ENCODE peak calls at places on chromosomes 4 and X, in five cellular contexts. One of them, this sample, is unnamed. For H3K4me1, the result is how much of the 10 kb centered on the place peaks cover.

GRCh38 chr4:138951764-138952163 is 63.8 kb upstream of the NOCT start:
- DNase-seq in H1: peak
- DNase-seq in lung: no peak
- DNase-seq in fibroblast of lung: no peak
- DNase-seq in upper lobe of left lung: no peak
- DNase-seq in this sample: no peak

GRCh38 chrX:132714913-132715312 is 226.1 kb upstream of the MBNL3 start:
- DNase-seq in lung: no peak
- DNase-seq in H1: no peak
- DNase-seq in upper lobe of left lung: no peak
- DNase-seq in fibroblast of lung: no peak
- DNase-seq in this sample: no peak

GRCh38 chrX:150506020-150506419 is 62.4 kb upstream of the MTM1 start:
- DNase-seq in lung: no peak
- DNase-seq in fibroblast of lung: no peak
- DNase-seq in H1: no peak
- DNase-seq in upper lobe of left lung: no peak
- DNase-seq in this sample: no peak

GRCh38 chr4:97432551-97432950 is 710.7 kb downstream of the STPG2 start:
- DNase-seq in H1: no peak
- DNase-seq in upper lobe of left lung: no peak
- DNase-seq in lung: no peak
- DNase-seq in fibroblast of lung: no peak
- DNase-seq in this sample: no peak

GRCh38 chr4:77481856-77482255 is 123.8 kb upstream of the CXCL13 start:
- DNase-seq in lung: no peak
- DNase-seq in H1: no peak
- DNase-seq in fibroblast of lung: peak
- DNase-seq in upper lobe of left lung: no peak
- DNase-seq in this sample: no peak

GRCh38 chr4:115629270-115629669 is 515.9 kb upstream of the NDST4 start:
- DNase-seq in H1: no peak
- DNase-seq in upper lobe of left lung: no peak
- DNase-seq in fibroblast of lung: no peak
- DNase-seq in lung: no peak
- DNase-seq in this sample: no peak

GRCh38 chr4:26400140-26400539 is 79.3 kb downstream of the RBPJ start:
- DNase-seq in lung: no peak
- DNase-seq in upper lobe of left lung: no peak
- DNase-seq in H1: no peak
- DNase-seq in fibroblast of lung: no peak
- DNase-seq in this sample: no peak

GRCh38 chrX:86149089-86149488 is 838 bp downstream of the DACH2 start:
- DNase-seq in lung: no peak
- DNase-seq in fibroblast of lung: no peak
- DNase-seq in upper lobe of left lung: no peak
- DNase-seq in H1: no peak
- DNase-seq in this sample: no peak

GRCh38 chr4:119209077-119209476 is 3.4 kb upstream of the USP53 start:
- DNase-seq in H1: no peak
- DNase-seq in upper lobe of left lung: no peak
- DNase-seq in lung: no peak
- DNase-seq in fibroblast of lung: peak
- DNase-seq in this sample: no peak

GRCh38 chr4:14180983-14181601 is 553.6 kb upstream of the BOD1L1 start:
- DNase-seq in lung: no peak
- DNase-seq in fibroblast of lung: peak
- DNase-seq in H1: no peak
- DNase-seq in upper lobe of left lung: no peak
- DNase-seq in this sample: no peak

GRCh38 chr4:140080883-140081282 is 73.1 kb downstream of the MAML3 start:
- DNase-seq in lung: no peak
- DNase-seq in upper lobe of left lung: no peak
- DNase-seq in fibroblast of lung: peak
- DNase-seq in H1: no peak
- DNase-seq in this sample: no peak

GRCh38 chr4:18390655-18391369 is 369.3 kb upstream of the LCORL start:
- DNase-seq in upper lobe of left lung: no peak
- DNase-seq in H1: no peak
- DNase-seq in lung: no peak
- DNase-seq in fibroblast of lung: peak
- DNase-seq in this sample: no peak

GRCh38 chr4:108350332-108350731 is 181.6 kb upstream of the LEF1 start:
- DNase-seq in lung: no peak
- DNase-seq in H1: no peak
- DNase-seq in fibroblast of lung: no peak
- DNase-seq in upper lobe of left lung: peak
- DNase-seq in this sample: no peak

GRCh38 chr4:122857160-122857559 is 30.5 kb downstream of the FGF2 start:
- DNase-seq in fibroblast of lung: no peak
- DNase-seq in lung: no peak
- DNase-seq in upper lobe of left lung: no peak
- DNase-seq in H1: no peak
- DNase-seq in this sample: no peak

GRCh38 chr4:165489786-165490185 is 111.0 kb downstream of the CPE start:
- DNase-seq in H1: no peak
- DNase-seq in upper lobe of left lung: no peak
- DNase-seq in fibroblast of lung: peak
- DNase-seq in lung: no peak
- DNase-seq in this sample: no peak

GRCh38 chr4:77821775-77822174 is 2.6 kb upstream of the CNOT6L start:
- DNase-seq in H1: no peak
- DNase-seq in lung: no peak
- DNase-seq in upper lobe of left lung: no peak
- DNase-seq in fibroblast of lung: no peak
- DNase-seq in this sample: peak

GRCh38 chr4:22440999-22441398 is 74.9 kb downstream of the ADGRA3 start:
- DNase-seq in lung: no peak
- DNase-seq in upper lobe of left lung: no peak
- DNase-seq in H1: no peak
- DNase-seq in fibroblast of lung: no peak
- DNase-seq in this sample: no peak

GRCh38 chrX:2489446-2490445 is 11.0 kb downstream of the DHRSX start:
- DNase-seq in fibroblast of lung: no peak
- DNase-seq in lung: no peak
- DNase-seq in H1: no peak
- DNase-seq in upper lobe of left lung: peak
- DNase-seq in this sample: peak

GRCh38 chr4:5926601-5927000 is 33.7 kb upstream of the CRMP1 start:
- DNase-seq in fibroblast of lung: no peak
- DNase-seq in H1: no peak
- DNase-seq in upper lobe of left lung: no peak
- DNase-seq in lung: no peak
- DNase-seq in this sample: no peak

GRCh38 chr4:126038492-126039236 is 723.9 kb downstream of the FAT4 start:
- DNase-seq in lung: no peak
- DNase-seq in H1: no peak
- DNase-seq in fibroblast of lung: peak
- DNase-seq in upper lobe of left lung: no peak
- DNase-seq in this sample: no peak

GRCh38 chr4:182560358-182560757 is 317.2 kb downstream of the TENM3 start:
- DNase-seq in lung: no peak
- DNase-seq in fibroblast of lung: peak
- DNase-seq in H1: peak
- DNase-seq in upper lobe of left lung: no peak
- DNase-seq in this sample: no peak

GRCh38 chr4:15142201-15142600 is 139.9 kb downstream of the CPEB2 start:
- DNase-seq in upper lobe of left lung: no peak
- DNase-seq in H1: no peak
- DNase-seq in fibroblast of lung: no peak
- DNase-seq in lung: no peak
- DNase-seq in this sample: no peak

GRCh38 chr4:146134761-146135160 is 40.8 kb upstream of the LSM6 start:
- DNase-seq in fibroblast of lung: peak
- DNase-seq in upper lobe of left lung: no peak
- DNase-seq in lung: no peak
- DNase-seq in H1: no peak
- DNase-seq in this sample: no peak
- H3K27ac ChIP-seq in fibroblast of lung: no peak
- H3K27ac ChIP-seq in upper lobe of left lung: no peak
- H3K27ac ChIP-seq in lung: no peak
- H3K27ac ChIP-seq in H1: no peak
- H3K27ac ChIP-seq in this sample: no peak

GRCh38 chrX:17606211-17606610 is 131.1 kb upstream of the SCML1 start:
- DNase-seq in H1: no peak
- DNase-seq in upper lobe of left lung: no peak
- DNase-seq in fibroblast of lung: peak
- DNase-seq in lung: no peak
- DNase-seq in this sample: no peak
- H3K4me1 ChIP-seq in H1: under half
- H3K4me1 ChIP-seq in upper lobe of left lung: under half
- H3K4me1 ChIP-seq in fibroblast of lung: under half
- H3K4me1 ChIP-seq in lung: under half
- H3K4me1 ChIP-seq in this sample: under half

GRCh38 chr4:169906821-169907220 is 119.4 kb downstream of the MFAP3L start:
- DNase-seq in fibroblast of lung: no peak
- DNase-seq in upper lobe of left lung: no peak
- DNase-seq in lung: no peak
- DNase-seq in H1: no peak
- DNase-seq in this sample: no peak

GRCh38 chr4:169907705-169908104 is 118.5 kb downstream of the MFAP3L start:
- DNase-seq in lung: no peak
- DNase-seq in H1: no peak
- DNase-seq in fibroblast of lung: no peak
- DNase-seq in upper lobe of left lung: no peak
- DNase-seq in this sample: no peak

GRCh38 chr4:169909479-169909878 is 116.7 kb downstream of the MFAP3L start:
- DNase-seq in lung: no peak
- DNase-seq in H1: no peak
- DNase-seq in fibroblast of lung: no peak
- DNase-seq in upper lobe of left lung: no peak
- DNase-seq in this sample: no peak

GRCh38 chr4:169912996-169913395 is 113.2 kb downstream of the MFAP3L start:
- DNase-seq in lung: no peak
- DNase-seq in upper lobe of left lung: no peak
- DNase-seq in H1: no peak
- DNase-seq in fibroblast of lung: no peak
- DNase-seq in this sample: no peak

GRCh38 chr4:169909897-169910296 is 116.3 kb downstream of the MFAP3L start:
- DNase-seq in lung: no peak
- DNase-seq in fibroblast of lung: no peak
- DNase-seq in H1: no peak
- DNase-seq in upper lobe of left lung: no peak
- DNase-seq in this sample: no peak
- TF ChIP-seq CTCF in lung: no peak
- TF ChIP-seq CTCF in fibroblast of lung: no peak
- TF ChIP-seq CTCF in H1: no peak
- TF ChIP-seq CTCF in upper lobe of left lung: no peak
- TF ChIP-seq CTCF in this sample: no peak

DNA sequence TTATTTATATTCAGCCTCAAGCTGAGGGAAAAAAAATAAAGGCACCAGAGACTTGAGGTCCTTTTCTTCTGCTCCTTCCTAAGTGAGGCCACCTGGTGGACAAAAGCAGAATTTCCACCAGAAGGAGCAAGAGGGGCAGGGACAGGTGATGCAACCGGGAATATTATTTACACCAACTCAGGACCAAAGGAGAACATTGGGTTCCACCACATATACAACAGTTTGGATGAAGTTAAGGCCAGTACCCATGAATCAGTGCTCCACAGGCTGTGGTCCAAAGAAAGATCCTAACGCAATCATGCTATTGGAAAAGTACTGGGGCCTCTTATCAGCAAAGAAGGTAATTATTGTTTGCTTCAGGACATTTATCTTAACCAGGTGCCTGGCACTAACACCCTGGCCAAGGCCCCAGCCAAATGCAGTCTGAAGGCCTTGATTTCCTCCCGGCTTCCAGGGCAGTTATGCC is 57.4 kb downstream of the TSC22D3 start:
- DNase-seq in lung: peak
- DNase-seq in H1: peak
- DNase-seq in upper lobe of left lung: no peak
- DNase-seq in fibroblast of lung: peak
- DNase-seq in this sample: no peak
- H3K27ac ChIP-seq in lung: peak
- H3K27ac ChIP-seq in H1: no peak
- H3K27ac ChIP-seq in upper lobe of left lung: peak
- H3K27ac ChIP-seq in fibroblast of lung: no peak
- H3K27ac ChIP-seq in this sample: peak

GRCh38 chrX:72392816-72393800 is 87.4 kb upstream of the CITED1 start:
- DNase-seq in fibroblast of lung: no peak
- DNase-seq in lung: no peak
- DNase-seq in upper lobe of left lung: no peak
- DNase-seq in H1: no peak
- DNase-seq in this sample: no peak
- H3K4me1 ChIP-seq in fibroblast of lung: under half
- H3K4me1 ChIP-seq in lung: under half
- H3K4me1 ChIP-seq in upper lobe of left lung: under half
- H3K4me1 ChIP-seq in H1: under half
- H3K4me1 ChIP-seq in this sample: under half

GRCh38 chr4:3518511-3518880 is 13.7 kb downstream of the LRPAP1 start:
- DNase-seq in lung: no peak
- DNase-seq in fibroblast of lung: no peak
- DNase-seq in H1: no peak
- DNase-seq in upper lobe of left lung: peak
- DNase-seq in this sample: no peak
- TF ChIP-seq CTCF in lung: no peak
- TF ChIP-seq CTCF in fibroblast of lung: no peak
- TF ChIP-seq CTCF in H1: no peak
- TF ChIP-seq CTCF in upper lobe of left lung: no peak
- TF ChIP-seq CTCF in this sample: no peak

DNA sequence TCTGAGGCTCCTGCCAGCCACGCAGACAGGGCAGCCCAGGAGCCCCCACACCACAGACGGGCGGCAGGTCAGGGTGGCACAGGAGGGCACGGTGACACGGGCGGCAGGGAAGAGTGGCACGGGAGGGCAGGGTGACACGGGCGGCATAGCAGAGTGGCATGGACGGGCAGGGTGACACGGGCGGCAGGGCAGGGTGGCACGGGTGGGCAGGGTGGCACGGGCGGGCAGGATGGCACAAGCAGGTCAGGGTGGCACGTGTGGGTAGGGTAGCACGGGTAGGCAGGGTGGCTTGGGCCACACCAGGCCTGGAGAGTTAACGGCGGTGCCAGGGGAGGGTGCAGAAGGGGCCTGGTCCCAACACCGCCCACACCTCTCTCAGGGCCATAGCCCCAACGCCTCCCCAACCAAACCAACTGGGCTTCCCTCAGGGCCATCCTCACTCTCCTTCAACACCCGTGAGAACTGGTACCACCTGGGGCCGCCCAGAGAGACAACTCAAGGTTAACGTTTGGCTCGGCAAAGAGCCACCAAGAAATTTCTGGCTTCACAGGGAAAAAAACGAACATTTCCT is 3.4 kb downstream of the CTBP1 start:
- DNase-seq in upper lobe of left lung: peak
- DNase-seq in fibroblast of lung: no peak
- DNase-seq in lung: no peak
- DNase-seq in H1: no peak
- DNase-seq in this sample: peak
- H3K27ac ChIP-seq in upper lobe of left lung: peak
- H3K27ac ChIP-seq in fibroblast of lung: no peak
- H3K27ac ChIP-seq in lung: peak
- H3K27ac ChIP-seq in H1: no peak
- H3K27ac ChIP-seq in this sample: peak

DNA sequence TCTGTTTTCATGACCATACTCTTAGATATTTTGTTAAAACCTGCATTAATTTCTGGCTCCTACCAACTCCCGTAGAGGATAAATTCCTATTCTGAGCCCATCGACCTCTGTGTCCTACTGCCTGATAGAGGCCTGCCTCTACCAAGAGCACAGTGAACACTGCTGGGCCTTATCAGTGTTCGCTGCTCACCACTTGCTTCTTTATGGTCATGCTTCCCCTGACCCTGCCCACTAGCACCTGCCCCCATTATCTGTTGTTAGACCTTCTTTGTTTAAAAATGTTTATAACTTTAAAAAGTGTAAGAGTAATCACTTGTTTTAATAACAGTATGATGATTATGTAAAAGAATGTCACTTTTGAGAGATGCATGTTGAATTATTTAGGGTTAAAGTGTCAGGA is 6.1 kb downstream of the DAPP1 start:
- DNase-seq in H1: no peak
- DNase-seq in upper lobe of left lung: no peak
- DNase-seq in fibroblast of lung: no peak
- DNase-seq in lung: no peak
- DNase-seq in this sample: no peak
- H3K4me1 ChIP-seq in H1: under half
- H3K4me1 ChIP-seq in upper lobe of left lung: under half
- H3K4me1 ChIP-seq in fibroblast of lung: under half
- H3K4me1 ChIP-seq in lung: under half
- H3K4me1 ChIP-seq in this sample: under half